ENCODE peak calls at places on chromosomes 4 and X, in five cellular contexts. One of them, this sample, is unnamed.

GRCh38 chr4:1683371-1683902 is 676 bp downstream of the FAM53A start:
- DNase-seq in dorsolateral prefrontal cortex: peak; percentile 26
- DNase-seq in NCI-H1105: no peak
- DNase-seq in activated naive CD4-positive, alpha-beta T cell: no peak
- DNase-seq in caudate nucleus: no peak
- DNase-seq in this sample: peak; percentile 27

GRCh38 chr4:751676-752075 is 46.0 kb downstream of the PCGF3 start:
- DNase-seq in NCI-H1105: no peak
- DNase-seq in dorsolateral prefrontal cortex: peak; percentile 77
- DNase-seq in caudate nucleus: no peak
- DNase-seq in activated naive CD4-positive, alpha-beta T cell: no peak
- DNase-seq in this sample: no peak

GRCh38 chrX:103913356-103914020 is 48.9 kb upstream of the TMSB15B start:
- DNase-seq in caudate nucleus: no peak
- DNase-seq in NCI-H1105: no peak
- DNase-seq in activated naive CD4-positive, alpha-beta T cell: no peak
- DNase-seq in dorsolateral prefrontal cortex: no peak
- DNase-seq in this sample: no peak

GRCh38 chr4:154491341-154491679 is 289 bp downstream of the DCHS2 start:
- DNase-seq in NCI-H1105: no peak
- DNase-seq in caudate nucleus: no peak
- DNase-seq in activated naive CD4-positive, alpha-beta T cell: no peak
- DNase-seq in dorsolateral prefrontal cortex: no peak
- DNase-seq in this sample: peak; percentile 10

GRCh38 chrX:340641-341423 is 22.2 kb upstream of the GTPBP6 start:
- DNase-seq in caudate nucleus: no peak
- DNase-seq in NCI-H1105: no peak
- DNase-seq in activated naive CD4-positive, alpha-beta T cell: no peak
- DNase-seq in dorsolateral prefrontal cortex: no peak
- DNase-seq in this sample: no peak

GRCh38 chrX:21639775-21640174 is 18.4 kb downstream of the KLHL34 start:
- DNase-seq in dorsolateral prefrontal cortex: no peak
- DNase-seq in caudate nucleus: no peak
- DNase-seq in activated naive CD4-positive, alpha-beta T cell: no peak
- DNase-seq in NCI-H1105: no peak
- DNase-seq in this sample: no peak

GRCh38 chr4:7713757-7714156 is 225.9 kb downstream of the AFAP1 start:
- DNase-seq in dorsolateral prefrontal cortex: no peak
- DNase-seq in caudate nucleus: no peak
- DNase-seq in NCI-H1105: no peak
- DNase-seq in activated naive CD4-positive, alpha-beta T cell: no peak
- DNase-seq in this sample: no peak

GRCh38 chr4:53186714-53187358 is 179.0 kb downstream of the SCFD2 start:
- DNase-seq in activated naive CD4-positive, alpha-beta T cell: no peak
- DNase-seq in caudate nucleus: no peak
- DNase-seq in dorsolateral prefrontal cortex: no peak
- DNase-seq in NCI-H1105: no peak
- DNase-seq in this sample: no peak

GRCh38 chr4:46146993-46147392 is 23.1 kb upstream of the GABRG1 start:
- DNase-seq in dorsolateral prefrontal cortex: no peak
- DNase-seq in NCI-H1105: no peak
- DNase-seq in activated naive CD4-positive, alpha-beta T cell: no peak
- DNase-seq in caudate nucleus: no peak
- DNase-seq in this sample: no peak

GRCh38 chrX:96407043-96407442 is 277.6 kb upstream of the DIAPH2 start:
- DNase-seq in activated naive CD4-positive, alpha-beta T cell: no peak
- DNase-seq in NCI-H1105: peak; percentile 4
- DNase-seq in caudate nucleus: no peak
- DNase-seq in dorsolateral prefrontal cortex: no peak
- DNase-seq in this sample: peak; percentile 45

GRCh38 chr4:55723403-55723802 is 87.3 kb upstream of the NMU start:
- DNase-seq in activated naive CD4-positive, alpha-beta T cell: no peak
- DNase-seq in NCI-H1105: no peak
- DNase-seq in dorsolateral prefrontal cortex: no peak
- DNase-seq in caudate nucleus: no peak
- DNase-seq in this sample: no peak

GRCh38 chrX:153780678-153781427 is at the start of gene SRPK3:
- DNase-seq in NCI-H1105: no peak
- DNase-seq in caudate nucleus: no peak
- DNase-seq in dorsolateral prefrontal cortex: no peak
- DNase-seq in activated naive CD4-positive, alpha-beta T cell: no peak
- DNase-seq in this sample: no peak

GRCh38 chr4:98728433-98728832 is 70.0 kb upstream of the TSPAN5 start:
- DNase-seq in activated naive CD4-positive, alpha-beta T cell: no peak
- DNase-seq in NCI-H1105: no peak
- DNase-seq in dorsolateral prefrontal cortex: no peak
- DNase-seq in caudate nucleus: no peak
- DNase-seq in this sample: no peak

GRCh38 chr4:139834210-139834609 is 168.6 kb downstream of the MGST2 start:
- DNase-seq in activated naive CD4-positive, alpha-beta T cell: no peak
- DNase-seq in caudate nucleus: no peak
- DNase-seq in dorsolateral prefrontal cortex: no peak
- DNase-seq in NCI-H1105: no peak
- DNase-seq in this sample: no peak

GRCh38 chr4:150145090-150145949 is 67.1 kb downstream of the DCLK2 start:
- DNase-seq in dorsolateral prefrontal cortex: no peak
- DNase-seq in activated naive CD4-positive, alpha-beta T cell: no peak
- DNase-seq in caudate nucleus: no peak
- DNase-seq in NCI-H1105: no peak
- DNase-seq in this sample: no peak

GRCh38 chrX:97683256-97683655 is 799.5 kb downstream of the RPA4 start:
- DNase-seq in NCI-H1105: no peak
- DNase-seq in dorsolateral prefrontal cortex: no peak
- DNase-seq in activated naive CD4-positive, alpha-beta T cell: no peak
- DNase-seq in caudate nucleus: no peak
- DNase-seq in this sample: peak; percentile 34